ENCODE peak calls at places on chromosomes 4 and X, in five cellular contexts. S, I, R, U and C are unnamed samples. For H3K36me3, the result is how much of the 10 kb centered on the place peaks cover.

GRCh38 chr4:54382623-54383022 is 153.5 kb downstream of the PDGFRA start:
- DNase-seq in R (no peak), S (no peak), I (no peak), U (no peak), C (no peak)

GRCh38 chrX:39996561-39996960 is 101.2 kb downstream of the BCOR start:
- DNase-seq in S (no peak), R (no peak), U (no peak), I (peak), C (no peak)

GRCh38 chr4:40395908-40396806 is 61.0 kb downstream of the CHRNA9 start:
- DNase-seq in R (no peak), S (peak), I (no peak), U (peak), C (peak)

GRCh38 chrX:107449490-107450175 is at the start of gene FRMPD3:
- DNase-seq in R (no peak), I (no peak), S (no peak), U (no peak), C (no peak)

GRCh38 chrX:68693481-68694410 is 46.3 kb downstream of the STARD8 start:
- DNase-seq in R (peak), U (peak), I (peak), S (peak), C (peak)

GRCh38 chr4:108166441-108167315 is 2.1 kb downstream of the LEF1 start:
- DNase-seq in U (no peak), R (no peak), I (no peak), S (peak), C (no peak)

GRCh38 chrX:70452143-70452733 is 7.6 kb downstream of the DLG3 start:
- DNase-seq in S (peak), U (peak), I (peak), R (peak), C (no peak)

GRCh38 chr4:174437756-174438155 is 84.5 kb downstream of the HPGD start:
- DNase-seq in S (no peak), R (no peak), U (no peak), I (no peak), C (no peak)

GRCh38 chr4:88724406-88724805 is 26.8 kb upstream of the NAP1L5 start:
- DNase-seq in U (no peak), R (no peak), S (no peak), I (no peak), C (no peak)

GRCh38 chr4:159425749-159426376 is 323.0 kb downstream of the RAPGEF2 start:
- DNase-seq in R (no peak), S (no peak), I (peak), U (no peak), C (no peak)

GRCh38 chr4:175776217-175776616 is 35.8 kb downstream of the GPM6A start:
- DNase-seq in S (no peak), R (no peak), U (no peak), I (no peak), C (no peak)

GRCh38 chrX:104842646-104843045 is 276.6 kb downstream of the IL1RAPL2 start:
- DNase-seq in S (no peak), U (no peak), R (no peak), I (no peak), C (no peak)

GRCh38 chr4:101232074-101232776 is 115.1 kb downstream of the PPP3CA start:
- DNase-seq in R (no peak), S (no peak), U (peak), I (peak), C (no peak)

GRCh38 chr4:188439641-188440311 is 300.5 kb downstream of the TRIML1 start:
- DNase-seq in S (no peak), U (peak), R (no peak), I (peak), C (no peak)

GRCh38 chrX:30246769-30247489 is at the start of gene MAGEB1:
- DNase-seq in U (no peak), R (no peak), I (no peak), S (no peak), C (no peak)

GRCh38 chr4:82099863-82100579 is 273.8 kb downstream of the HNRNPD start:
- DNase-seq in I (no peak), R (no peak), S (no peak), U (no peak), C (no peak)

GRCh38 chr4:76306882-76307669 is 543 bp downstream of the STBD1 start:
- DNase-seq in U (peak), R (no peak), S (peak), I (peak), C (peak)

GRCh38 chr4:26124753-26125236 is 196.0 kb upstream of the RBPJ start:
- DNase-seq in U (no peak), S (no peak), I (peak), R (no peak), C (no peak)

GRCh38 chr4:23717528-23718248 is 172.2 kb downstream of the PPARGC1A start:
- DNase-seq in U (peak), S (no peak), I (peak), R (no peak), C (no peak)

GRCh38 chr4:94570558-94570957 is 118.8 kb downstream of the PDLIM5 start:
- DNase-seq in S (no peak), R (no peak), I (no peak), U (no peak), C (no peak)

GRCh38 chrX:104913348-104913747 is 307.1 kb downstream of the TEX13A start:
- DNase-seq in I (no peak), U (peak), S (no peak), R (no peak), C (no peak)

GRCh38 chr4:14196141-14196540 is 568.6 kb upstream of the BOD1L1 start:
- DNase-seq in S (peak), U (peak), R (no peak), I (peak), C (peak)

GRCh38 chr4:140630246-140630645 is 61.5 kb upstream of the UCP1 start:
- DNase-seq in R (no peak), I (no peak), S (no peak), U (no peak), C (no peak)

GRCh38 chr4:72468904-72469502 is 100.0 kb downstream of the ADAMTS3 start:
- DNase-seq in R (no peak), S (no peak), U (peak), I (peak), C (no peak)

GRCh38 chr4:88054909-88055308 is 47.5 kb downstream of the PKD2 start:
- DNase-seq in R (no peak), I (peak), S (peak), U (peak), C (peak)

GRCh38 chrX:24478516-24478915 is 13.4 kb downstream of the PDK3 start:
- DNase-seq in R (no peak), S (no peak), I (no peak), U (no peak), C (no peak)

GRCh38 chrX:52585892-52586291 is 68.8 kb downstream of the SSX7 start:
- DNase-seq in S (no peak), R (no peak), U (no peak), I (no peak), C (no peak)

GRCh38 chr4:108244576-108244975 is 75.8 kb upstream of the LEF1 start:
- DNase-seq in U (no peak), R (no peak), I (no peak), S (no peak), C (no peak)

GRCh38 chr4:120446051-120446567 is 379.5 kb upstream of the MAD2L1 start:
- DNase-seq in S (no peak), R (no peak), I (no peak), U (no peak), C (no peak)

GRCh38 chrX:132022863-132023116 is 312 bp upstream of the STK26 start:
- DNase-seq in R (no peak), I (no peak), U (no peak), S (no peak), C (no peak)

GRCh38 chr4:150501983-150502382 is 80.0 kb upstream of the MAB21L2 start:
- DNase-seq in I (peak), U (no peak), S (no peak), R (no peak), C (no peak)

GRCh38 chrX:44234116-44234515 is 109.4 kb downstream of the EFHC2 start:
- DNase-seq in I (no peak), R (no peak), U (no peak), S (no peak), C (no peak)

GRCh38 chrX:130173190-130173895 is 1.6 kb downstream of the RAB33A start:
- DNase-seq in R (peak), U (peak), S (peak), I (peak), C (no peak)

GRCh38 chr4:176377705-176378302 is 58.0 kb downstream of the SPCS3 start:
- DNase-seq in I (peak), U (peak), S (no peak), R (no peak), C (no peak)

GRCh38 chr4:158164849-158165248 is 8.0 kb downstream of the GASK1B start:
- DNase-seq in U (no peak), I (no peak), S (no peak), R (no peak), C (no peak)

GRCh38 chrX:103630171-103630511 is 1.4 kb downstream of the TCEAL1 start:
- DNase-seq in U (no peak), I (no peak), S (no peak), R (no peak), C (no peak)

GRCh38 chrX:110852180-110852579 is 56.6 kb upstream of the CHRDL1 start:
- DNase-seq in U (peak), S (no peak), R (no peak), I (peak), C (no peak)

GRCh38 chrX:48684134-48684533 is 535 bp downstream of the WAS start:
- DNase-seq in U (no peak), S (no peak), R (no peak), I (no peak), C (no peak)

GRCh38 chr4:185573651-185574199 is 38.4 kb upstream of the PDLIM3 start:
- DNase-seq in S (no peak), R (no peak), U (peak), I (peak), C (no peak)

DNA sequence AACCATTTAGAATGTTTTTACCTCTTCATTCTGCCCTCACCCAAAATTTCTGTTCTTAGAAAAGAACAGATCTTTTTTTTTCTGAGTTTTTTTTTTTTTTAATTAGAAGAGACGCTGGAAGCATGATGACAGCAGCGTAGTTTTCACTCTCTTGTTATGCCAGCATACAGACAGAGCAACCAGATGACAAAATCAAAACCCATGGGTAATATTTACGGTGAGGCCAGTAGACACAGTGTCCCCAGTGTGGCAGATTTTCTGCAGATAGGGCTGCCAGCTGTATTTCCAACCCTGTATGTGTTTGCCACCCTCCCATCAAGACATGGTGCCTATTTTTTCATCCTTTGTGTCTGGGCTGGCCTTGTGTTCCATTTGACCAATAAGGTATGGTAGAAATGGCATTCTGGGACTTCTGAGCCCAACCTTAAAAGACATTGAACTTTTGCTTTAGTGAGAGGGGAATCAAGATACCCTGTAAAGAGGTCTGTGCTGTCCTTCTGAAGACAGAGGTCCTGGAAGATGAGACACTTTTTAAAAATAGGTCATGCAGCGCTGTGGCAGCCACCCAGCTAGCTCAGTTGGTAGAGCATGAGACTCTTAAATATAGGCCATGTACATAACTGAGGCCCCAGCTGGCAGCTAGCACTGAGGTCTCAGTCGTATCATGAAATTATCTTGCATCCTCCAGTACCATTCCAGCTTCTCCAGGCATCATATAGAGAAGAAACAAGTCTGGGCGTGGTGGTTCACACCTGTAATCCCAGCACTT is 6.7 kb upstream of the ZNF41 start:
- DNase-seq in R (no peak), S (no peak), I (no peak), U (no peak), C (no peak)
- H3K27ac ChIP-seq in R (no peak), S (no peak), I (no peak), U (no peak), C (no peak)

GRCh38 chr4:3226467-3226866 is 22.5 kb upstream of the MSANTD1 start:
- DNase-seq in R (no peak), I (no peak), U (no peak), S (peak), C (peak)

GRCh38 chr4:3227878-3228675 is 20.9 kb upstream of the MSANTD1 start:
- DNase-seq in U (no peak), I (peak), S (no peak), R (no peak), C (peak)

GRCh38 chr4:3224971-3225850 is 23.7 kb upstream of the MSANTD1 start:
- DNase-seq in I (no peak), U (no peak), S (no peak), R (no peak), C (no peak)

GRCh38 chr4:3225946-3226345 is 23.0 kb upstream of the MSANTD1 start:
- DNase-seq in R (no peak), U (no peak), S (no peak), I (no peak), C (no peak)

DNA sequence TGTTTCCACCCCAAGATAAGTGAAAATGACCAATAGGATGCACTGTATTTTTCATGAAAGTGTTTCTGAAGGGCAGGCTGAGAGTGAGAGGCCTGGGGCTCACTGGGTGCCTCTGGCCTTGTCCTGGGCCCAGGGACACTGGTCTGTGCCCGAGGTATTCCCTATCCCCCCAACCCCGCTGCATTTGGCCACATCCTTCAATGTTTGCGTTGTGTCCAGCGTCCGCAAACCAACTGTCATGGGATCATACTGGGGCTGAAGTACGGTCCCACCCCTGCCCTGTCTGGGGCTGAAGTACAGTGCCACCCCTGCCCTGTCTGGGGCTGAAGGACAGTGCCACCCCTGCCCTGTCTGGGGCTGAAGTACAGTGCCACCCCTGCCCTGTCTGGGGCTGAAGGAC is 22.0 kb upstream of the MSANTD1 start:
- DNase-seq in U (no peak), R (no peak), S (no peak), I (no peak), C (peak)
- H3K36me3 ChIP-seq in U (under half), R (half or more), S (under half), I (half or more), C (under half)

GRCh38 chrX:65702956-65703355 is 35.5 kb downstream of the MSN start:
- DNase-seq in I (no peak), S (no peak), R (no peak), U (no peak), C (no peak)

GRCh38 chrX:65706041-65706828 is 38.8 kb downstream of the MSN start:
- DNase-seq in I (peak), S (no peak), U (peak), R (no peak), C (no peak)

GRCh38 chrX:65707153-65707552 is 39.7 kb downstream of the MSN start:
- DNase-seq in S (no peak), I (no peak), U (no peak), R (no peak), C (no peak)

DNA sequence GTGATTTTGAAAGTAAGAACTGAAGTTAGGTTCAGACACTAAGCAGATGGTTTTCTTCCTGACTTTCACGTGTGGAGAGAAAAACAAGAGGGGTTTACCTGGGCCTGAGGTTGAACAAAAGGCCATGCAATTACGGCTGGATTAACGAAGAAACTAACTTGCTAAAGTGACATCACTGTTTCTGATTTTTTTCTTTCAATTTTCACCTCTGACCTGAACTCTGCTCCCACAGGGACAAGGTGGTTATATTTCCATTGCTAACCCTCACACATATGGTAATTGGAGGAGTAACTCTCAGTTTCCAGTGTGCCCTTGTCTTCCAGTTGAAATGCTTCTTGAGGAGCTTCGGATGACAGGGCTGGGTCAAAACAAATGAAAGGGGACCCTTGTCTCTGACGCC is 38.0 kb downstream of the MSN start:
- DNase-seq in I (no peak), U (no peak), S (no peak), R (no peak), C (no peak)
- H3K27ac ChIP-seq in I (peak), U (peak), S (no peak), R (peak), C (peak)

DNA sequence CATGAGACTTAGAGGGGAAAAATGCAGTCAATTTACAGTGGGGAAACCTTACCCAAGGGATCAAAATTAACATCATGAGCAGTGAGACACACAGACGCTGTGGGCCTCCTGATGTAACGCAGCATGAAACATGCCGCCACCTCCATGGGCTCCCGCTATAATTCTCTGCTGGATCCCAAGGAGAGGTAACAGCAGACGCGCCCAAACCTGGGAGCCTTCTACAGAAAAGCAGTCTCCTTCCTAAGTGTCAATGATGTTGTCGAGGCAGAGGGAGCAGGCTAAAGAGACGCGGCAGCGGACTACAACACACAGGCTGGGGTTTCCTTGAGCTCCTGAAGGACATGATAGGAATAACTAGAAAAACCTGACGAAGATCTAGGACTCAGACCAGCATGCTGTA is 142.3 kb downstream of the AFAP1 start:
- DNase-seq in R (no peak), I (no peak), U (no peak), S (no peak), C (no peak)
- H3K36me3 ChIP-seq in R (half or more), I (half or more), U (under half), S (under half), C (under half)